ENCODE peak calls at places on chromosomes 5 and 9, in six cellular contexts. K, F, L, B, P and U are unnamed samples.

GRCh38 chr9:79257671-79258410 is 313.9 kb upstream of the TLE4 start:
- DNase-seq in K (no peak), F (peak; percentile 27), L (no peak), B (no peak), P (peak; percentile 34), U (no peak)

GRCh38 chr5:1962619-1963355 is 80.1 kb upstream of the IRX4 start:
- DNase-seq in K (no peak), F (no peak), L (no peak), B (no peak), P (no peak), U (no peak)

GRCh38 chr5:134533115-134533815 is 7.8 kb downstream of the JADE2 start:
- DNase-seq in K (no peak), F (no peak), L (no peak), B (no peak), P (no peak), U (peak; percentile 53)

GRCh38 chr5:150043657-150044333 is 42.6 kb downstream of the CSF1R start:
- DNase-seq in K (peak; percentile 66), F (peak; percentile 74), L (no peak), B (no peak), P (no peak), U (peak; percentile 41)

GRCh38 chr5:174599992-174600391 is 124.4 kb upstream of the MSX2 start:
- DNase-seq in K (no peak), F (no peak), L (no peak), B (no peak), P (peak; percentile 75), U (no peak)

GRCh38 chr5:2685651-2686050 is 65.8 kb downstream of the IRX2 start:
- DNase-seq in K (peak; percentile 0), F (peak; percentile 97), L (no peak), B (no peak), P (no peak), U (peak; percentile 50)

GRCh38 chr5:87909382-87909781 is 359.3 kb downstream of the TMEM161B start:
- DNase-seq in K (no peak), F (no peak), L (no peak), B (no peak), P (no peak), U (no peak)

GRCh38 chr5:90866333-90866732 is 307.7 kb downstream of the ADGRV1 start:
- DNase-seq in K (peak; percentile 28), F (peak; percentile 34), L (peak; percentile 48), B (no peak), P (no peak), U (peak; percentile 54)

GRCh38 chr5:176619569-176620332 is 9.8 kb upstream of the GPRIN1 start:
- DNase-seq in K (no peak), F (no peak), L (peak; percentile 65), B (no peak), P (peak; percentile 61), U (no peak)

GRCh38 chr9:254516-254915 is 39.9 kb downstream of the DOCK8 start:
- DNase-seq in K (no peak), F (no peak), L (no peak), B (no peak), P (no peak), U (no peak)

GRCh38 chr5:180290568-180291233 is 1.2 kb downstream of the MAPK9 start:
- DNase-seq in K (no peak), F (no peak), L (no peak), B (no peak), P (no peak), U (no peak)

GRCh38 chr9:107809859-107810492 is 320.4 kb upstream of the KLF4 start:
- DNase-seq in K (peak; percentile 68), F (peak; percentile 36), L (no peak), B (no peak), P (no peak), U (peak; percentile 56)

GRCh38 chr5:153496835-153497234 is 6.4 kb downstream of the GRIA1 start:
- DNase-seq in K (peak; percentile 57), F (peak; percentile 21), L (peak; percentile 35), B (no peak), P (no peak), U (peak; percentile 60)

GRCh38 chr9:37669232-37669631 is 18.5 kb downstream of the FRMPD1 start:
- DNase-seq in K (no peak), F (no peak), L (no peak), B (no peak), P (peak; percentile 43), U (no peak)

GRCh38 chr5:157172408-157172807 is 6.3 kb upstream of the GARIN3 start:
- DNase-seq in K (no peak), F (no peak), L (no peak), B (peak; percentile 61), P (no peak), U (no peak)

GRCh38 chr5:60886158-60886557 is 42.1 kb upstream of the ELOVL7 start:
- DNase-seq in K (no peak), F (no peak), L (no peak), B (no peak), P (no peak), U (no peak)

GRCh38 chr5:144958002-144958401 is 787.3 kb downstream of the KCTD16 start:
- DNase-seq in K (no peak), F (no peak), L (no peak), B (no peak), P (no peak), U (no peak)

GRCh38 chr9:9950813-9951212 is 662.0 kb downstream of the PTPRD start:
- DNase-seq in K (peak; percentile 20), F (peak; percentile 74), L (no peak), B (no peak), P (no peak), U (peak; percentile 42)

GRCh38 chr5:55226934-55227737 is at the start of gene MCIDAS:
- DNase-seq in K (peak; percentile 6), F (peak; percentile 25), L (peak; percentile 77), B (peak; percentile 32), P (peak; percentile 81), U (peak; percentile 70)

GRCh38 chr9:129459550-129460322 is 161.2 kb downstream of the C9orf50 start:
- DNase-seq in K (no peak), F (no peak), L (no peak), B (no peak), P (no peak), U (peak; percentile 35)

GRCh38 chr9:109379513-109379912 is 58.7 kb upstream of the EPB41L4B start:
- DNase-seq in K (no peak), F (no peak), L (no peak), B (no peak), P (no peak), U (no peak)

GRCh38 chr9:38668791-38669466 is 48.5 kb upstream of the ANKRD18A start:
- DNase-seq in K (no peak), F (no peak), L (no peak), B (no peak), P (no peak), U (no peak)

GRCh38 chr9:79116064-79116463 is 455.7 kb upstream of the TLE4 start:
- DNase-seq in K (no peak), F (no peak), L (peak; percentile 19), B (no peak), P (no peak), U (no peak)

GRCh38 chr9:76817489-76817888 is 53.3 kb downstream of the PCA3 start:
- DNase-seq in K (peak; percentile 88), F (peak; percentile 73), L (no peak), B (no peak), P (no peak), U (peak; percentile 84)

GRCh38 chr9:135087489-135087791 is at the start of gene OLFM1:
- DNase-seq in K (peak; percentile 46), F (peak; percentile 58), L (peak; percentile 94), B (no peak), P (peak; percentile 85), U (peak; percentile 90)

GRCh38 chr9:136678624-136679023 is 8.6 kb downstream of the AGPAT2 start:
- DNase-seq in K (no peak), F (no peak), L (no peak), B (no peak), P (no peak), U (no peak)
- H4K20me1 ChIP-seq in K (peaks cover 11% of the 10 kb centered on the region), F (no peaks in the 10 kb centered on the region), L (peaks cover 4% of the 10 kb centered on the region), B (peaks cover 9% of the 10 kb centered on the region), P (no peaks in the 10 kb centered on the region), U (no peaks in the 10 kb centered on the region)

DNA sequence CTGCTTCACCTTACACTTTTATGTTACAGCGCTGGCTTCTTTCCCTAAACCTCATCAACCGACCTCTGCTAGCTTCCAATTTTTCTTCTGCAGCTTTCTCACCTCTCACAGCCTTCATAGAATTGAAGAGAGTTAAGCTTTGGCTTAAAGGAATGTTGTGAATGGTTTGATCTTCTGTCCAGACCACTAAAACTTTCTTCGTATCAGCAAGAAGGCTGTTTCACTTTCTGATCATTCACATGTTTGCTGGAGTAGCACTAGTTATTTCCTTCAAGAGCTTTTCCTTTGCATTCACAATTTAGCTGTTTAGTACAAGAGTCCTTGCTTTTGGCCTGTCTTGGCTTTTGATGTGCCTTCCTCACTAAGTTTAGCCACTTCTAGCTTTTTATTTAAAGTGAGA is 49.5 kb downstream of the NR3C1 start:
- DNase-seq in K (no peak), F (peak; percentile 76), L (no peak), B (no peak), P (no peak), U (no peak)
- H4K20me1 ChIP-seq in K (peaks cover 56% of the 10 kb centered on the region), F (no peaks in the 10 kb centered on the region), L (peaks cover 28% of the 10 kb centered on the region), B (peaks cover 78% of the 10 kb centered on the region), P (no peaks in the 10 kb centered on the region), U (peaks cover 49% of the 10 kb centered on the region)

GRCh38 chr9:5698810-5699556 is 70.1 kb downstream of the RIC1 start:
- DNase-seq in K (peak; percentile 83), F (peak; percentile 79), L (no peak), B (no peak), P (no peak), U (no peak)
- H4K20me1 ChIP-seq in K (peaks cover 33% of the 10 kb centered on the region), F (no peaks in the 10 kb centered on the region), L (no peaks in the 10 kb centered on the region), B (no peaks in the 10 kb centered on the region), P (no peaks in the 10 kb centered on the region), U (peaks cover 3% of the 10 kb centered on the region)

GRCh38 chr5:10711562-10711961 is 49.5 kb downstream of the DAP start:
- DNase-seq in K (no peak), F (no peak), L (no peak), B (no peak), P (no peak), U (no peak)
- H4K20me1 ChIP-seq in K (peaks cover 33% of the 10 kb centered on the region), F (no peaks in the 10 kb centered on the region), L (peaks cover 3% of the 10 kb centered on the region), B (peaks cover 32% of the 10 kb centered on the region), P (no peaks in the 10 kb centered on the region), U (no peaks in the 10 kb centered on the region)

DNA sequence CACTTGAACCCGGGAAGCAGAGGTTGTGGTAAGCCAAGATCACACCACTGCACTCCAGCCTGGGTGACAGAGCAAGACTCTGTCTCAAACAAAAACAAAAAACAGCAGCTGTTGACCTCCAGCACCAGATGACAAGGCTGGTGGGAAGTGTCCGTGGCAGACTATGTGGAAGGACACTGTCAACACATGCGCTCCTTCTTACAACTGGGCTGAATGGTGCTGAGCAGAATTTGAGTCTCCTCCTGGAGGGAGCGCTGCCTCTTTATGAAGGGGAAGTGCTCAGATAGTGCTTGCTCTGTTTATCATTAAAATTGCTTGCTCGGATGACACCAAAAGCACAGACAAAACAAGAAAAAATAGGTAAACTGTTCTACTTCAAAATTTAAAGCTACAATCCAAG is 9.2 kb upstream of the CFAP157 start:
- DNase-seq in K (no peak), F (no peak), L (no peak), B (no peak), P (no peak), U (no peak)
- H4K20me1 ChIP-seq in K (no peaks in the 10 kb centered on the region), F (no peaks in the 10 kb centered on the region), L (no peaks in the 10 kb centered on the region), B (no peaks in the 10 kb centered on the region), P (no peaks in the 10 kb centered on the region), U (no peaks in the 10 kb centered on the region)